ENCODE peak calls at places on chromosome 6, in six cellular contexts. R, H, F, S, M and G are unnamed samples.

GRCh38 chr6:1250489-1251197 is 61.3 kb upstream of the FOXQ1 start:
- DNase-seq in R (no peak), H (no peak), F (no peak), S (no peak), M (no peak), G (no peak)

GRCh38 chr6:168196385-168196860 is 117.4 kb upstream of the FRMD1 start:
- DNase-seq in R (no peak), H (no peak), F (peak; percentile 18), S (no peak), M (no peak), G (no peak)

GRCh38 chr6:112289039-112289566 is 34.7 kb upstream of the LAMA4 start:
- DNase-seq in R (peak; percentile 80), H (peak; percentile 96), F (no peak), S (peak; percentile 25), M (no peak), G (no peak)

GRCh38 chr6:132101550-132101949 is 150.4 kb upstream of the CCN2 start:
- DNase-seq in R (no peak), H (no peak), F (no peak), S (no peak), M (no peak), G (no peak)

GRCh38 chr6:116371384-116372209 is 850 bp downstream of the DSE start:
- DNase-seq in R (peak; percentile 94), H (peak; percentile 94), F (peak; percentile 84), S (peak; percentile 96), M (peak; percentile 71), G (peak; percentile 83)

GRCh38 chr6:62285612-62286469 is at the start of gene KHDRBS2:
- DNase-seq in R (peak; percentile 61), H (no peak), F (peak; percentile 98), S (peak; percentile 96), M (peak; percentile 85), G (peak; percentile 92)

GRCh38 chr6:24893342-24893850 is 42.4 kb downstream of the RIPOR2 start:
- DNase-seq in R (no peak), H (no peak), F (no peak), S (no peak), M (no peak), G (no peak)

GRCh38 chr6:121435444-121436069 is at the start of gene GJA1:
- DNase-seq in R (peak; percentile 93), H (peak; percentile 86), F (peak; percentile 82), S (peak; percentile 97), M (peak; percentile 65), G (no peak)

GRCh38 chr6:167746377-167747151 is 80.1 kb upstream of the AFDN start:
- DNase-seq in R (peak; percentile 34), H (no peak), F (no peak), S (peak; percentile 28), M (no peak), G (no peak)

GRCh38 chr6:130557481-130558112 is 191.8 kb downstream of the TMEM200A start:
- DNase-seq in R (no peak), H (no peak), F (no peak), S (no peak), M (no peak), G (no peak)

GRCh38 chr6:137623293-137623692 is 129.1 kb upstream of the OLIG3 start:
- DNase-seq in R (no peak), H (no peak), F (no peak), S (no peak), M (no peak), G (no peak)

GRCh38 chr6:43504756-43505593 is 5.2 kb downstream of the LRRC73 start:
- DNase-seq in R (no peak), H (no peak), F (no peak), S (no peak), M (no peak), G (no peak)

GRCh38 chr6:115612216-115612615 is 448.5 kb downstream of the FRK start:
- DNase-seq in R (no peak), H (no peak), F (no peak), S (no peak), M (no peak), G (no peak)

GRCh38 chr6:82045965-82046756 is 201.4 kb downstream of the IBTK start:
- DNase-seq in R (peak; percentile 89), H (peak; percentile 87), F (no peak), S (peak; percentile 12), M (no peak), G (no peak)

GRCh38 chr6:11202513-11203305 is 29.8 kb downstream of the NEDD9 start:
- DNase-seq in R (peak; percentile 60), H (peak; percentile 41), F (peak; percentile 59), S (peak; percentile 74), M (peak; percentile 37), G (no peak)

GRCh38 chr6:13303668-13304017 is 24.7 kb downstream of the TBC1D7 start:
- DNase-seq in R (peak; percentile 87), H (peak; percentile 81), F (no peak), S (no peak), M (no peak), G (no peak)

GRCh38 chr6:77470983-77471382 is 7.7 kb upstream of the HTR1B start:
- DNase-seq in R (no peak), H (no peak), F (no peak), S (no peak), M (no peak), G (no peak)

GRCh38 chr6:130945401-130945919 is 117.6 kb downstream of the EPB41L2 start:
- DNase-seq in R (no peak), H (peak; percentile 33), F (no peak), S (peak; percentile 31), M (no peak), G (no peak)

GRCh38 chr6:156740604-156741003 is 36.6 kb upstream of the ARID1B start:
- DNase-seq in R (no peak), H (no peak), F (no peak), S (no peak), M (no peak), G (no peak)

GRCh38 chr6:119476554-119476953 is 127.0 kb upstream of the MAN1A1 start:
- DNase-seq in R (no peak), H (no peak), F (no peak), S (no peak), M (no peak), G (no peak)

GRCh38 chr6:78910611-78911134 is 43.3 kb downstream of the IRAK1BP1 start:
- DNase-seq in R (peak; percentile 24), H (no peak), F (peak; percentile 74), S (peak; percentile 60), M (peak; percentile 9), G (peak; percentile 23)

GRCh38 chr6:154857529-154857928 is 124.3 kb downstream of the SCAF8 start:
- DNase-seq in R (no peak), H (no peak), F (no peak), S (no peak), M (no peak), G (no peak)

GRCh38 chr6:84428300-84428907 is 201.0 kb upstream of the CEP162 start:
- DNase-seq in R (peak; percentile 57), H (peak; percentile 45), F (peak; percentile 45), S (peak; percentile 53), M (peak; percentile 35), G (peak; percentile 60)

GRCh38 chr6:20025681-20026080 is 186.6 kb downstream of the MBOAT1 start:
- DNase-seq in R (no peak), H (no peak), F (no peak), S (no peak), M (no peak), G (no peak)
- H2BK15ac ChIP-seq in R (no peak overlapping the region), H (no peak overlapping the region), F (no peak overlapping the region), S (no peak overlapping the region), M (no peak overlapping the region), G (no peak overlapping the region)

DNA sequence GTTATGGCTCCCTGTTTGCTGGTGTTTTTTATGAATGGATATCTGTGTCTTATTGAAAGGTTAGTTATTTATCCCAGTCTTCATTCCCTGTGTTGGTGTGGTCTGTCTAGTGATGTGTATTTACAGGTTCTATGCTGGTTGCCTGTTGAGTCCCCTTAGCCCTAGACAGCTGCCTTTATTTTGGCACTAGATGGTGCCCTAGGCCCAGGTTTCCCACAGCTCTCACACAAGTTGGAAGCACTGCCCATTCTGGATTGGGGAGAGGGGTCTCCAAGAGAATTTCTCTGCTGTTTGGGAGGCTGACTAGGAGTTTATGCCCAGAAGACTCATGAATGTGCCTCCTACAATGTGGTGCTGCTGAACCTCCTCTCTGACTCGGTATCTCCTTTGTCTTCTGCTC is 12.4 kb downstream of the GRM1 start:
- DNase-seq in R (peak; percentile 18), H (no peak), F (peak; percentile 67), S (peak; percentile 82), M (no peak), G (peak; percentile 52)
- H2BK15ac ChIP-seq in R (no peak overlapping the region), H (no peak overlapping the region), F (no peak overlapping the region), S (no peak overlapping the region), M (no peak overlapping the region), G (no peak overlapping the region)

GRCh38 chr6:166647896-166648295 is 20.8 kb upstream of the RPS6KA2 start:
- DNase-seq in R (no peak), H (no peak), F (no peak), S (no peak), M (no peak), G (no peak)

GRCh38 chr6:166646716-166647115 is 19.7 kb upstream of the RPS6KA2 start:
- DNase-seq in R (no peak), H (no peak), F (no peak), S (no peak), M (no peak), G (no peak)

GRCh38 chr6:166650824-166651223 is 23.8 kb upstream of the RPS6KA2 start:
- DNase-seq in R (no peak), H (no peak), F (no peak), S (no peak), M (no peak), G (no peak)

GRCh38 chr6:166651408-166651807 is 24.4 kb upstream of the RPS6KA2 start:
- DNase-seq in R (no peak), H (no peak), F (no peak), S (no peak), M (no peak), G (no peak)

GRCh38 chr6:166650047-166650446 is 23.0 kb upstream of the RPS6KA2 start:
- DNase-seq in R (no peak), H (no peak), F (no peak), S (no peak), M (no peak), G (no peak)
- H2BK15ac ChIP-seq in R (no peak overlapping the region), H (no peak overlapping the region), F (no peak overlapping the region), S (no peak overlapping the region), M (no peak overlapping the region), G (no peak overlapping the region)

DNA sequence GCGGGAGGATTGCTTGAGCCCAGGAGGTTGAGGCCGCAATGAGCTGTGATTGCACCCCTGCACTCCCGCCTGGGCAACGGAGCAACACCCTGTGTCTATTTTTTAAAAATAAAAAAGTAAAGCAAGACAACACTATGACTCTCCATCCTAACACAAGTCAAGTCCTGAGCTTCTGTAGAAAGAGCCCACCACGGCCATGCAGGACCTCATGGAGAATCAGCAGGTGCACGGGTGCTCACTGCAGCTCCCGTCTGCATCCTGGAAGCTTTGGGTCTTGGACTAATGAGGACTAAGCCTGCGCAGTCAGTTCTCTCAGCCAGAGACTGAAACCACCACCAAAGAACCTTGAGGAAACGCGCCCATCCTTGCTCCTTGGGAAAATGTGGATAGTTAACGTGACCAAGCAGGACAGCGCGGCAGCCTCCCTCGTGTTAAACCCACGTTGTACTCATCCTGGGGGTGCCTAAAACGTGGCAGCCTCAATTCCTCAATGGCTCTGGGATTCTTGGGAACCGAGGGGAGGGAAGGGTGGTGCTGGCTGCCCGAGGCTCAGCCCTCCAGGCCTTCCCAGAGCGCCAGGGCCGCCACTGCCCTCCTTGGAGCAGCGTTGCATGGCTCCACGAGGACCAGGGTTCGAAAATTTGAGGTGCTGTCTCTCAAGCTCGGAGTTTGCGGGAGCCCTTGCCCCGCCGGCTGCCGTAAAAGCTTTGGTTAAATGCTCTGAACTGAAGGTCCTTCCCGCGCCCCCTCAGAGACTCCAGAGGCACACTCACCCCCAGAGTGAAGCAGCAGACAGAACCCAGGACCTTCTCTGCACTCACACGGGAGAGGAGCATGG is 29.0 kb downstream of the DLL1 start:
- DNase-seq in R (no peak), H (no peak), F (no peak), S (no peak), M (no peak), G (no peak)
- H2BK15ac ChIP-seq in R (no peak overlapping the region), H (no peak overlapping the region), F (no peak overlapping the region), S (no peak overlapping the region), M (peak overlapping the region; percentile 97), G (no peak overlapping the region)